ENCODE peak calls at places on chromosome 15, in eight cellular contexts. L, K, Q, J, O, V, T and N are unnamed samples.
A peak's percentile ranks its signal among the peaks of the same experiment; 100 is the strongest.

GRCh38 chr15:75195122-75195765 is 6.4 kb upstream of the C15orf39 start:
- DNase-seq in L (no peak), K (no peak), Q (no peak), J (no peak), O (no peak), V (peak; percentile 85), T (no peak), N (peak; percentile 96)

GRCh38 chr15:75410196-75410595 is 41.3 kb downstream of the SIN3A start:
- DNase-seq in L (no peak), K (no peak), Q (no peak), J (no peak), O (no peak), V (no peak), T (no peak), N (no peak)

GRCh38 chr15:76903251-76903681 is 1.9 kb downstream of the SCAPER start:
- DNase-seq in L (no peak), K (no peak), Q (no peak), J (no peak), O (no peak), V (no peak), T (no peak), N (no peak)

GRCh38 chr15:90087454-90088154 is 14.7 kb downstream of the IDH2 start:
- DNase-seq in L (no peak), K (no peak), Q (peak; percentile 59), J (no peak), O (no peak), V (no peak), T (no peak), N (no peak)

GRCh38 chr15:90907838-90908507 is 4.9 kb downstream of the MAN2A2 start:
- DNase-seq in L (no peak), K (no peak), Q (no peak), J (no peak), O (peak; percentile 20), V (no peak), T (no peak), N (no peak)

GRCh38 chr15:63381301-63382192 is at the start of gene CA12:
- DNase-seq in L (no peak), K (peak; percentile 20), Q (peak; percentile 46), J (no peak), O (peak; percentile 29), V (no peak), T (no peak), N (no peak)

GRCh38 chr15:63395730-63396545 is 14.3 kb upstream of the CA12 start:
- DNase-seq in L (no peak), K (no peak), Q (no peak), J (no peak), O (no peak), V (no peak), T (no peak), N (no peak)

GRCh38 chr15:87608238-87609028 is 648.1 kb downstream of the NTRK3 start:
- DNase-seq in L (no peak), K (no peak), Q (no peak), J (no peak), O (no peak), V (no peak), T (no peak), N (no peak)

GRCh38 chr15:80778621-80778963 is 578 bp upstream of the CEMIP start:
- DNase-seq in L (no peak), K (no peak), Q (no peak), J (no peak), O (no peak), V (no peak), T (no peak), N (no peak)

GRCh38 chr15:96037584-96037983 is 292.9 kb upstream of the NR2F2 start:
- DNase-seq in L (no peak), K (no peak), Q (no peak), J (no peak), O (no peak), V (no peak), T (no peak), N (no peak)

GRCh38 chr15:92079047-92079446 is 225.5 kb downstream of the SLCO3A1 start:
- DNase-seq in L (no peak), K (no peak), Q (no peak), J (no peak), O (no peak), V (no peak), T (no peak), N (no peak)

GRCh38 chr15:39834256-39834655 is 51.6 kb upstream of the FSIP1 start:
- DNase-seq in L (no peak), K (no peak), Q (no peak), J (no peak), O (no peak), V (no peak), T (no peak), N (no peak)